ENCODE peak calls at places on chromosomes 1 and 21, in ten cellular contexts. A, U, T, I, E, H, F, J, W and K are unnamed samples.

GRCh38 chr1:30044745-30045144 is 678.6 kb downstream of the MATN1 start:
- DNase-seq in T (no peak), W (no peak), A (no peak), E (no peak), F (no peak), J (no peak), U (no peak), I (no peak), H (no peak), K (no peak)

GRCh38 chr1:214363386-214363785 is 82.4 kb downstream of the SMYD2 start:
- DNase-seq in E (no peak), W (no peak), U (no peak), I (no peak), T (no peak), F (no peak), A (no peak), J (no peak), H (no peak), K (no peak)

GRCh38 chr1:88311907-88312306 is 372.2 kb upstream of the PKN2 start:
- DNase-seq in F (no peak), W (no peak), E (no peak), T (peak; percentile 83), J (no peak), I (no peak), U (no peak), A (no peak), H (no peak), K (peak; percentile 25)

GRCh38 chr1:14366361-14367018 is 232.0 kb upstream of the KAZN start:
- DNase-seq in A (no peak), U (no peak), H (no peak), F (no peak), T (no peak), W (no peak), J (peak; percentile 77), E (no peak), I (no peak), K (no peak)

GRCh38 chr1:169109561-169110134 is 3.2 kb downstream of the ATP1B1 start:
- DNase-seq in T (peak; percentile 97), F (peak; percentile 92), I (peak; percentile 53), A (peak; percentile 62), J (no peak), U (peak; percentile 88), W (no peak), E (no peak), H (no peak), K (peak; percentile 87)

GRCh38 chr1:228544021-228544850 is 57.1 kb downstream of the RNF187 start:
- DNase-seq in H (no peak), I (no peak), J (no peak), U (peak; percentile 18), W (no peak), A (peak; percentile 70), T (no peak), F (no peak), E (no peak), K (no peak)

GRCh38 chr21:41894922-41895557 is 15.9 kb upstream of the PRDM15 start:
- DNase-seq in I (no peak), H (no peak), E (peak; percentile 78), U (no peak), F (peak; percentile 40), T (no peak), W (no peak), J (no peak), A (no peak), K (no peak)

GRCh38 chr1:38026592-38027200 is 14.2 kb downstream of the UTP11 start:
- DNase-seq in A (peak; percentile 65), H (no peak), T (no peak), J (no peak), U (no peak), F (no peak), E (no peak), W (no peak), I (peak; percentile 69), K (peak; percentile 55)

GRCh38 chr1:183075861-183076260 is 52.6 kb downstream of the LAMC1 start:
- DNase-seq in H (no peak), I (no peak), T (no peak), A (no peak), W (no peak), U (no peak), F (no peak), E (no peak), J (no peak), K (no peak)

GRCh38 chr1:230066466-230067404 is at the start of gene GALNT2:
- DNase-seq in I (peak; percentile 80), J (peak; percentile 98), T (peak; percentile 80), F (peak; percentile 93), W (no peak), E (peak; percentile 99), A (peak; percentile 79), H (peak; percentile 48), U (peak; percentile 52), K (peak; percentile 91)

GRCh38 chr1:230068952-230069684 is 2.1 kb downstream of the GALNT2 start:
- DNase-seq in J (no peak), F (no peak), E (no peak), U (no peak), H (no peak), T (no peak), A (no peak), W (no peak), I (peak; percentile 21), K (peak; percentile 43)

GRCh38 chr1:230067871-230068814 is 1.1 kb downstream of the GALNT2 start:
- DNase-seq in T (no peak), F (no peak), W (no peak), I (peak; percentile 17), E (peak; percentile 47), J (peak; percentile 91), H (no peak), U (no peak), A (peak; percentile 19), K (peak; percentile 31)

GRCh38 chr1:230066036-230066435 is 1.0 kb upstream of the GALNT2 start:
- DNase-seq in U (no peak), J (no peak), W (no peak), F (no peak), A (no peak), E (no peak), T (no peak), H (no peak), I (no peak), K (no peak)

GRCh38 chr1:230067441-230067870 is 418 bp downstream of the GALNT2 start:
- DNase-seq in J (no peak), I (peak; percentile 14), F (peak; percentile 81), W (no peak), A (peak; percentile 32), H (no peak), E (peak; percentile 78), T (peak; percentile 16), U (no peak), K (no peak)
- TF ChIP-seq POLR2A in J (no peak), I (no peak), F (no peak), W (peak; percentile 3), A (no peak), H (no peak), E (no peak), T (no peak), U (no peak), K (no peak)

DNA sequence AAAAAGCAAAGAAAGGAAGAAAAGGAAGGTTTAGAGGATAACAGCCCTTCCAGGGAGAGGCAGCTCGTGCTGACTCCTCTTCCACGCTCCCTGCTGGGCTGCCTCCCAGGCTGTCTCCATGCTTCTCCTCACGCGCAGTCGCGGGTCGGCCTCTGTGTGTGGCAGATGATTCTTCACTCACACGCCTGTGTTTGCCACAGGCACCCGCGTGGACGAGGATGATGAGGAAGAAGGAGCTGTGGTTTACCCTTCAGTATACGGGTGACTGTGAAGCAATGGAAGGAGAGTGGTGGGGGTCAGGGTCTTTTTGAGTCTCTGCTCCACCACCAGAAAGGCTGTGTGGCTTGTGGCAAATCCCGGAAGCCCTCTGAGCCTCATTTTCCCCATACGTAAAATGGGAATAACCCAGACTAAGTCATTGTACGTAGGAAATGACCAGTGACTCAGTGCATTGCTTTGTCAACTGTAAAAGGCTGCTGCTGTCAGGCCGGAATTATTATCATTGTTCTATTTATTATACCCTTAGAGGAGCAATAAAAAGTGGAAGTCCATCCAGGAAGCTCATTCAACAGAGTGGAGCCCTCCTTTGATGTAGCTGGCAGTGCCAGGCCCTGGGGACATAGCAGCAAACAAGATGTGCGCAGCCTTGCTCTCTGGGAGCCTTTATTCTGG is 11.9 kb upstream of the SH2D2A start:
- DNase-seq in E (no peak), U (no peak), T (no peak), I (no peak), F (no peak), A (no peak), W (no peak), J (peak; percentile 52), H (no peak), K (no peak)
- TF ChIP-seq POLR2AphosphoS5 in E (no peak), U (no peak), T (no peak), I (no peak), F (no peak), A (no peak), W (no peak), J (no peak), H (no peak), K (no peak)

DNA sequence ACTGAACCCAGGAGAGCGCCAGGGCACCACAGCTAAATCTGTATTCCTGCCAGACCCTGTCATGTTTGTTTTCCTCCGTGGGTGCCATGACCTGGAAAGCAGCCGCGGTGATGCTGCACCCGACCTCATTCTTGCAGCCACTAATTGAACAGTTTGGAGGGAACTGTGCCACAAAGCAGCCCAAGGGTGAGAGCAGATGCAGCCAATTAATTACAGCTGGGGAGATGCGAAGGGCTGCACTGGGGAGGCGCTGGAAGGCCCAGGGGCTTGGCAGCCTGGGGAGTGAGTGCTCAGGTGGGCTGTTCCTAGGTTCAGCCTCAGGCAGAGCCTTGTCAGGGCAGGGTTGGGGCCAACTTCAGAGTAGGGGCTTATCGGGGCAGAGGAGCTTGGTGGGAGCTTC is 158.4 kb upstream of the CD34 start:
- DNase-seq in T (no peak), H (no peak), A (no peak), U (no peak), J (no peak), W (no peak), I (no peak), E (no peak), F (no peak), K (no peak)
- H3K9me3 ChIP-seq in T (no peaks in the 10 kb centered on the region), H (no peaks in the 10 kb centered on the region), A (no peaks in the 10 kb centered on the region), U (no peaks in the 10 kb centered on the region), J (no peaks in the 10 kb centered on the region), W (no peaks in the 10 kb centered on the region), I (no peaks in the 10 kb centered on the region), E (no peaks in the 10 kb centered on the region), F (no peaks in the 10 kb centered on the region), K (no peaks in the 10 kb centered on the region)

GRCh38 chr1:201169203-201169602 is 14.9 kb upstream of the TMEM9 start:
- DNase-seq in J (no peak), U (no peak), W (no peak), T (no peak), E (no peak), I (no peak), A (no peak), F (no peak), H (no peak), K (no peak)

GRCh38 chr1:201169971-201170532 is 15.8 kb upstream of the TMEM9 start:
- DNase-seq in I (no peak), H (no peak), W (no peak), A (no peak), E (no peak), J (no peak), T (no peak), F (no peak), U (no peak), K (no peak)

GRCh38 chr1:201172336-201172735 is 18.1 kb upstream of the TMEM9 start:
- DNase-seq in I (no peak), H (no peak), F (no peak), T (no peak), U (no peak), A (no peak), W (no peak), J (no peak), E (no peak), K (no peak)

GRCh38 chr1:201171063-201172036 is 17.1 kb upstream of the TMEM9 start:
- DNase-seq in U (peak; percentile 46), I (no peak), T (peak; percentile 65), F (no peak), A (no peak), J (peak; percentile 91), E (peak; percentile 75), W (no peak), H (no peak), K (peak; percentile 31)

GRCh38 chr1:201170533-201171062 is 16.3 kb upstream of the TMEM9 start:
- DNase-seq in E (peak; percentile 100), F (peak; percentile 97), J (peak; percentile 94), W (peak; percentile 97), U (peak; percentile 92), A (peak; percentile 97), I (peak; percentile 95), H (peak; percentile 33), T (peak; percentile 99), K (peak; percentile 97)
- TF ChIP-seq POLR2A in E (peak; percentile 68), F (peak; percentile 79), J (no peak), W (peak; percentile 78), U (peak; percentile 80), A (no peak), I (peak; percentile 78), H (no peak), T (peak; percentile 92), K (peak; percentile 74)